ENCODE peak calls at places on chromosomes 6 and 20, in ten cellular contexts. Y is lung; C is cardiac fibroblast; F is astrocyte of the spinal cord; Q is fibroblast of lung; U is GM18507; W is kidney tubule cell; L is Daoy; B is effector CD4-positive, alpha-beta T cell; P is tibial artery. E is an unnamed sample.

GRCh38 chr20:37741560-37741959 is 47.7 kb downstream of the CTNNBL1 start:
- DNase-seq in P (no peak), L (no peak), W (no peak), F (peak), Y (no peak), Q (peak), C (no peak), B (no peak), U (no peak), E (no peak)

GRCh38 chr20:4160761-4161305 is 145.5 kb upstream of the RNF24 start:
- DNase-seq in Q (peak), F (peak), P (peak), B (peak), Y (no peak), U (no peak), C (no peak), L (peak), W (peak), E (no peak)

GRCh38 chr6:18415671-18416340 is 28.7 kb downstream of the RNF144B start:
- DNase-seq in Q (no peak), P (no peak), W (peak), Y (no peak), U (no peak), L (no peak), F (peak), B (no peak), C (no peak), E (peak)

GRCh38 chr20:43528258-43528875 is 20.9 kb downstream of the L3MBTL1 start:
- DNase-seq in L (no peak), U (no peak), W (no peak), P (no peak), Y (no peak), Q (no peak), C (no peak), F (no peak), B (no peak), E (no peak)

GRCh38 chr6:106084106-106084963 is 1.8 kb upstream of the PRDM1 start:
- DNase-seq in F (peak), L (peak), B (no peak), W (peak), Y (no peak), U (no peak), C (peak), Q (peak), P (no peak), E (peak)

GRCh38 chr6:105374010-105374420 is 28.9 kb downstream of the PREP start:
- DNase-seq in P (no peak), F (peak), L (peak), Y (peak), B (no peak), C (peak), W (peak), U (no peak), Q (no peak), E (no peak)

GRCh38 chr20:1322511-1323245 is 6.3 kb downstream of the SDCBP2 start:
- DNase-seq in P (no peak), F (peak), W (no peak), C (peak), Y (no peak), B (no peak), U (no peak), Q (peak), L (peak), E (no peak)

GRCh38 chr6:116586276-116586675 is 15.0 kb downstream of the RWDD1 start:
- DNase-seq in B (no peak), U (no peak), Y (no peak), F (no peak), L (no peak), P (no peak), C (no peak), W (no peak), Q (no peak), E (no peak)

GRCh38 chr6:116387374-116387773 is 16.6 kb downstream of the DSE start:
- DNase-seq in B (no peak), W (peak), Y (no peak), P (peak), U (no peak), F (peak), C (peak), Q (peak), L (peak), E (peak)

GRCh38 chr6:22145823-22146379 is 150.9 kb downstream of the PRL start:
- DNase-seq in F (peak), Y (no peak), C (peak), B (no peak), L (peak), Q (peak), P (no peak), U (no peak), W (peak), E (peak)

GRCh38 chr6:42217165-42217522 is 517 bp downstream of the MRPS10 start:
- DNase-seq in L (no peak), W (no peak), C (no peak), Y (no peak), Q (no peak), P (no peak), U (no peak), F (no peak), B (no peak), E (no peak)

GRCh38 chr20:45791668-45792512 is at the start of the genes DNTTIP1 and WFDC3:
- DNase-seq in Y (peak), C (peak), U (peak), B (peak), Q (peak), F (peak), L (peak), P (peak), W (peak), E (peak)

GRCh38 chr6:89385846-89386245 is 26.2 kb downstream of the RRAGD start:
- DNase-seq in U (no peak), Y (no peak), L (no peak), B (no peak), P (no peak), Q (no peak), F (no peak), W (no peak), C (no peak), E (no peak)

GRCh38 chr6:139376604-139377218 is 2.3 kb upstream of the CITED2 start:
- DNase-seq in Y (peak), W (peak), U (no peak), F (peak), C (peak), B (no peak), Q (peak), P (peak), L (no peak), E (peak)

GRCh38 chr6:91132461-91132860 is 545.6 kb upstream of the MAP3K7 start:
- DNase-seq in Q (no peak), F (peak), P (no peak), Y (no peak), W (peak), U (no peak), C (no peak), B (no peak), L (peak), E (peak)

GRCh38 chr6:148304976-148305375 is 37.7 kb upstream of the SASH1 start:
- DNase-seq in B (no peak), U (no peak), P (no peak), W (peak), F (peak), Y (no peak), L (peak), Q (peak), C (peak), E (no peak)

GRCh38 chr6:89999154-89999553 is 104.9 kb downstream of the GJA10 start:
- DNase-seq in L (peak), Q (peak), U (no peak), C (no peak), Y (no peak), B (no peak), F (no peak), P (no peak), W (peak), E (peak)

GRCh38 chr6:38750968-38751615 is 36.0 kb downstream of the DNAH8 start:
- DNase-seq in Q (no peak), C (no peak), Y (no peak), L (no peak), F (no peak), W (peak), P (no peak), B (no peak), U (no peak), E (peak)

GRCh38 chr20:57389695-57390603 is 1.2 kb upstream of the RBM38 start:
- DNase-seq in B (peak), C (no peak), F (no peak), L (no peak), P (peak), Y (no peak), W (no peak), Q (no peak), U (no peak), E (no peak)

GRCh38 chr20:50517817-50518154 is 7.6 kb downstream of the PTPN1 start:
- DNase-seq in Y (no peak), L (no peak), W (no peak), C (no peak), Q (no peak), B (no peak), P (no peak), U (no peak), F (no peak), E (no peak)

GRCh38 chr6:23213193-23213592 is 643.8 kb downstream of the HDGFL1 start:
- DNase-seq in L (no peak), W (no peak), B (no peak), C (peak), P (no peak), F (peak), Y (no peak), U (no peak), Q (peak), E (no peak)

GRCh38 chr20:46872315-46873211 is 22.1 kb upstream of the EYA2 start:
- DNase-seq in B (no peak), U (no peak), P (no peak), Y (no peak), F (no peak), L (peak), W (no peak), Q (peak), C (peak), E (no peak)

GRCh38 chr20:34112600-34113061 is 588 bp upstream of the EIF2S2 start:
- DNase-seq in U (no peak), L (peak), P (peak), W (no peak), Y (no peak), F (no peak), B (no peak), Q (peak), C (peak), E (no peak)

GRCh38 chr20:15220009-15220656 is 882.7 kb upstream of the FLRT3 start:
- DNase-seq in B (no peak), U (no peak), L (no peak), P (no peak), Y (no peak), Q (no peak), C (no peak), F (no peak), W (peak), E (no peak)

GRCh38 chr6:16799279-16800193 is 38.3 kb upstream of the ATXN1 start:
- DNase-seq in C (peak), Q (peak), B (no peak), L (no peak), W (no peak), P (no peak), F (no peak), U (no peak), Y (no peak), E (no peak)

GRCh38 chr6:170082531-170083187 is 208.2 kb downstream of the DLL1 start:
- DNase-seq in W (peak), U (no peak), B (no peak), F (no peak), C (no peak), P (no peak), Y (no peak), Q (no peak), L (peak), E (no peak)

GRCh38 chr20:58463231-58463630 is 52.0 kb downstream of the APCDD1L start:
- DNase-seq in Y (no peak), P (no peak), U (no peak), B (no peak), Q (no peak), L (no peak), W (no peak), F (no peak), C (no peak), E (no peak)

GRCh38 chr6:143536461-143536865 is 24.9 kb upstream of the FUCA2 start:
- DNase-seq in W (peak), F (peak), Y (peak), L (peak), C (peak), P (peak), U (no peak), B (peak), Q (peak), E (peak)

GRCh38 chr6:7143161-7143974 is 35.6 kb downstream of the RREB1 start:
- DNase-seq in F (no peak), L (no peak), U (no peak), Y (no peak), C (no peak), B (no peak), P (no peak), Q (peak), W (no peak), E (no peak)

GRCh38 chr6:149898966-149899365 is 1.1 kb upstream of the RAET1E start:
- DNase-seq in C (no peak), B (no peak), Q (no peak), U (no peak), P (no peak), Y (no peak), L (no peak), F (no peak), W (no peak), E (no peak)

GRCh38 chr6:15546591-15546990 is 116.2 kb downstream of the DTNBP1 start:
- DNase-seq in P (no peak), C (no peak), U (no peak), Y (no peak), L (no peak), Q (no peak), B (no peak), W (peak), F (no peak), E (no peak)

GRCh38 chr6:119052292-119052889 is 26.1 kb downstream of the FAM184A start:
- DNase-seq in L (no peak), Q (no peak), U (no peak), B (no peak), F (no peak), C (no peak), Y (no peak), P (no peak), W (no peak), E (no peak)

GRCh38 chr20:6157345-6157744 is 34.5 kb upstream of the FERMT1 start:
- DNase-seq in W (peak), P (no peak), L (no peak), B (no peak), Q (no peak), Y (no peak), F (no peak), C (peak), U (no peak), E (no peak)

GRCh38 chr6:8749449-8749848 is 314.1 kb upstream of the SLC35B3 start:
- DNase-seq in B (no peak), Y (no peak), C (no peak), Q (no peak), U (no peak), F (no peak), L (no peak), P (no peak), W (no peak), E (no peak)

GRCh38 chr6:100099189-100100074 is 105.4 kb upstream of the MCHR2 start:
- DNase-seq in P (no peak), C (peak), W (peak), F (peak), B (no peak), L (no peak), U (no peak), Y (no peak), Q (peak), E (peak)

GRCh38 chr6:83006270-83006905 is 59.3 kb downstream of the UBE3D start:
- DNase-seq in F (no peak), C (no peak), L (no peak), Y (no peak), U (no peak), Q (no peak), B (no peak), P (no peak), W (no peak), E (no peak)

E was measured in kidney glomerular epithelial cell.